ENCODE peak calls at places on chromosome 2, in seven cellular contexts. N, O, J, W, R, H and S are unnamed samples. For H3K27me3, the result is how much of the 10 kb centered on the place peaks cover.

GRCh38 chr2:186925514-186925913 is 76.5 kb upstream of the ZSWIM2 start:
- DNase-seq in H (no peak), N (no peak), J (no peak), O (no peak), R (peak), W (no peak), S (no peak)

GRCh38 chr2:46538393-46538792 is 59.0 kb downstream of the TMEM247 start:
- DNase-seq in H (no peak), J (no peak), W (peak), N (peak), O (no peak), R (no peak), S (no peak)

GRCh38 chr2:140863713-140864112 is 1267.1 kb downstream of the LRP1B start:
- DNase-seq in N (peak), W (no peak), R (peak), H (no peak), J (no peak), O (no peak), S (peak)

GRCh38 chr2:121803503-121803902 is 48.1 kb downstream of the TSN start:
- DNase-seq in O (no peak), N (no peak), J (no peak), H (no peak), R (no peak), W (no peak), S (no peak)

GRCh38 chr2:85767803-85768665 is 14.2 kb downstream of the ATOH8 start:
- DNase-seq in H (no peak), W (no peak), N (no peak), O (no peak), J (no peak), R (no peak), S (no peak)

GRCh38 chr2:181041661-181042060 is 61.3 kb downstream of the UBE2E3 start:
- DNase-seq in O (no peak), H (no peak), R (no peak), W (no peak), J (no peak), N (peak), S (no peak)

GRCh38 chr2:120763931-120764330 is 28.3 kb downstream of the GLI2 start:
- DNase-seq in W (peak), H (peak), N (no peak), J (peak), O (no peak), R (no peak), S (no peak)

GRCh38 chr2:123791716-123792115 is 233.4 kb upstream of the CNTNAP5 start:
- DNase-seq in J (no peak), H (no peak), W (no peak), R (no peak), O (no peak), N (no peak), S (no peak)

GRCh38 chr2:204110250-204111183 is 174.0 kb downstream of the ICOS start:
- DNase-seq in N (peak), J (no peak), H (no peak), O (no peak), R (no peak), W (no peak), S (no peak)

GRCh38 chr2:172119089-172119488 is 16.4 kb upstream of the DLX2 start:
- DNase-seq in H (no peak), R (no peak), W (no peak), O (no peak), J (no peak), N (peak), S (no peak)

GRCh38 chr2:46241344-46241743 is 55.9 kb upstream of the EPAS1 start:
- DNase-seq in J (no peak), W (no peak), N (peak), H (no peak), R (no peak), O (no peak), S (no peak)

GRCh38 chr2:64943387-64944150 is 45.6 kb upstream of the SLC1A4 start:
- DNase-seq in J (peak), H (no peak), O (peak), N (peak), W (peak), R (no peak), S (no peak)

GRCh38 chr2:101518470-101519172 is 43.7 kb upstream of the RFX8 start:
- DNase-seq in O (peak), H (no peak), W (no peak), J (peak), N (peak), R (peak), S (no peak)

GRCh38 chr2:224931956-224932355 is 110.3 kb downstream of the DOCK10 start:
- DNase-seq in O (no peak), R (no peak), J (no peak), N (no peak), W (no peak), H (no peak), S (no peak)

GRCh38 chr2:9773905-9774239 is 69.4 kb upstream of the TAF1B start:
- DNase-seq in N (no peak), J (peak), H (no peak), R (no peak), O (no peak), W (no peak), S (no peak)

GRCh38 chr2:86139981-86140380 is 33.9 kb downstream of the PTCD3 start:
- DNase-seq in N (no peak), J (no peak), R (no peak), H (no peak), W (no peak), O (no peak), S (no peak)

GRCh38 chr2:96150007-96150406 is 4.8 kb upstream of the DUSP2 start:
- DNase-seq in R (no peak), N (no peak), W (no peak), H (peak), O (no peak), J (no peak), S (no peak)

GRCh38 chr2:96153291-96153713 is 8.1 kb upstream of the DUSP2 start:
- DNase-seq in J (no peak), H (peak), R (no peak), N (no peak), W (no peak), O (no peak), S (no peak)

GRCh38 chr2:96150791-96151594 is 5.8 kb upstream of the DUSP2 start:
- DNase-seq in R (no peak), N (no peak), W (no peak), O (no peak), H (peak), J (no peak), S (no peak)

GRCh38 chr2:96152301-96153165 is 7.3 kb upstream of the DUSP2 start:
- DNase-seq in H (peak), J (no peak), R (no peak), W (no peak), N (no peak), O (no peak), S (no peak)

GRCh38 chr2:96151595-96152300 is 6.5 kb upstream of the DUSP2 start:
- DNase-seq in O (no peak), W (no peak), R (no peak), J (no peak), H (no peak), N (no peak), S (no peak)
- H3K27ac ChIP-seq in O (no peak), W (no peak), R (no peak), J (no peak), H (no peak), N (no peak), S (no peak)

GRCh38 chr2:44930274-44930826 is 11.2 kb upstream of the SIX3 start:
- DNase-seq in J (no peak), W (no peak), H (no peak), O (no peak), R (no peak), N (no peak), S (no peak)
- H3K27me3 ChIP-seq in J (half or more), W (under half), H (half or more), O (half or more), R (under half), N (half or more), S (half or more)

GRCh38 chr2:134722728-134723127 is 3.9 kb upstream of the TMEM163 start:
- DNase-seq in O (no peak), J (no peak), N (no peak), R (peak), H (no peak), W (no peak), S (no peak)
- TF ChIP-seq CTCF in O (no peak), J (no peak), N (peak), R (peak), H (no peak), W (no peak), S (peak)

GRCh38 chr2:73981081-73981968 is 3.4 kb upstream of the TET3 start:
- DNase-seq in J (peak), R (peak), H (peak), N (no peak), W (no peak), O (no peak), S (no peak)
- H3K27ac ChIP-seq in J (no peak), R (peak), H (peak), N (peak), W (no peak), O (peak), S (no peak)

GRCh38 chr2:119525574-119525973 is 1.3 kb upstream of the SCTR start:
- DNase-seq in J (no peak), W (no peak), R (no peak), H (no peak), N (no peak), O (no peak), S (no peak)
- H3K27me3 ChIP-seq in J (under half), W (under half), R (under half), H (under half), N (under half), O (half or more), S (under half)

DNA sequence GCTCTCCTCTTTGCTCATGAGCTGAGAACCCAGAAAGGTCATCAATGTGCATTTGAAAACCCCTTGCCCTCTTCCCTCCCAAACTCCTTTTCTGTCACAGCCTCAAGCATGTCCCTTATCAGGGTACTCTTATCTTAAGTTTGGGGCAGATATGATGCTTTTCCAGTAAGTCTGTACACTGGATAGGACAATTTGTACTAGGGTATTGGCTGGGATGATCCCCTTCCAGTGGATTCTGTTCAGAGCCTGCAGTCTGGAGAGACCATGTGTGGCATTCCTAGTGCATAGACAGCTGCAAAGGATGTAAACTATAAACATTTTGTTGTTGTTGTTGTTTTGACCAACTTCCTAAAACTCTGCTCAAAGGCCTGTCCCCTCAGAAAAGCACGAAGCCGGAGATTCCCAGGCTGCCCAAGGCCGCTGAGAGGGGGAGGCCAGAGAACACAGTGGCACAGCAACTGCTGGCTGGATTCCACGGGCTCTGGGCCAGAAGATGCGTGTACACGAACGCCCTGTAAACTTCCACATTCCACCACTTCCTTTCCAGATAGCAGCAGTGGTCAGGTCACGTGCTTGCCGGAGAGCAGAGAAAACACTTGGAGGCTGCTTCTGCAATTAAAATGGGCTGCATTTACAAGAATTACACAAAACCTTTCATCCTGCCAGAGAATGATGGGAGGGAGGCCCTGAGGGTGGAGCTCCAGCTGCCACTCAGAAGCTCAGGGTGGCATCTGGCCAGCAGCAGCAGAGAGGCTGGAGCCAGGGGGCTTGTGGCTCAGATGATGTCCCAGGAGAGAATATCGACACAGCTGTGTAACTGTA is 42.1 kb downstream of the BMP10 start:
- DNase-seq in O (peak), H (peak), J (peak), N (peak), W (peak), R (peak), S (peak)
- TF ChIP-seq CTCF in O (peak), H (no peak), J (no peak), N (no peak), W (no peak), R (no peak), S (no peak)